ENCODE peak calls at places on chromosomes 6 and 20, in seven cellular contexts. W, P, H, Z, M, F and E are unnamed samples.

GRCh38 chr6:10962673-10963072 is 75.8 kb downstream of the SYCP2L start:
- DNase-seq in W (no peak), P (no peak), H (no peak), Z (no peak), M (no peak), F (no peak), E (no peak)

GRCh38 chr6:84554706-84555105 is 209.7 kb downstream of the TBX18 start:
- DNase-seq in W (no peak), P (no peak), H (no peak), Z (no peak), M (no peak), F (no peak), E (no peak)

GRCh38 chr6:18243302-18243893 is 20.9 kb downstream of the DEK start:
- DNase-seq in W (no peak), P (no peak), H (no peak), Z (no peak), M (no peak), F (no peak), E (no peak)

GRCh38 chr20:24773751-24774201 is 175.3 kb upstream of the CST7 start:
- DNase-seq in W (no peak), P (no peak), H (peak), Z (no peak), M (no peak), F (no peak), E (no peak)

GRCh38 chr20:10350188-10350842 is 83.7 kb downstream of the MKKS start:
- DNase-seq in W (no peak), P (no peak), H (no peak), Z (no peak), M (no peak), F (no peak), E (no peak)

GRCh38 chr20:38203337-38204003 is 38.4 kb upstream of the TGM2 start:
- DNase-seq in W (no peak), P (no peak), H (peak), Z (no peak), M (no peak), F (peak), E (no peak)

GRCh38 chr6:13624871-13625288 is 9.7 kb downstream of the NOL7 start:
- DNase-seq in W (peak), P (no peak), H (no peak), Z (peak), M (no peak), F (no peak), E (no peak)

GRCh38 chr6:123830110-123830509 is 26.4 kb downstream of the NKAIN2 start:
- DNase-seq in W (no peak), P (no peak), H (no peak), Z (peak), M (no peak), F (no peak), E (no peak)